ENCODE peak calls at places on chromosomes 7 and 10, in ten cellular contexts. C is cardiac muscle cell; P is EL; R is GM23338; K is putamen; W is right atrium auricular region; Q is SK-MEL-5; Y is posterior cingulate gyrus; N is IMR-90; T is activated naive CD4-positive, alpha-beta T cell. Z is an unnamed sample.
A peak's percentile ranks its signal among the peaks of the same experiment; 100 is the strongest.

GRCh38 chr7:31122649-31123058 is 70.5 kb downstream of the ADCYAP1R1 start:
- DNase-seq in N (peak; percentile 90), C (peak; percentile 95), Y (peak; percentile 54), W (peak; percentile 77), Q (peak; percentile 87), K (peak; percentile 58), R (peak; percentile 90), T (no peak), P (peak; percentile 80), Z (peak; percentile 90)

GRCh38 chr10:88386204-88386877 is 196.8 kb downstream of the RNLS start:
- DNase-seq in P (peak; percentile 48), C (peak; percentile 54), W (no peak), T (no peak), N (no peak), Y (no peak), R (no peak), K (no peak), Q (no peak), Z (peak; percentile 43)

GRCh38 chr7:139771001-139771956 is 6.5 kb downstream of the HIPK2 start:
- DNase-seq in R (no peak), P (peak; percentile 95), C (peak; percentile 84), N (peak; percentile 94), Y (no peak), K (no peak), W (no peak), Q (peak; percentile 58), T (no peak), Z (no peak)

GRCh38 chr10:359093-359492 is 223.8 kb downstream of the ZMYND11 start:
- DNase-seq in Q (no peak), T (no peak), N (no peak), K (no peak), W (no peak), R (no peak), Y (no peak), C (no peak), P (no peak), Z (no peak)

GRCh38 chr10:94320285-94320914 is 42.3 kb downstream of the NOC3L start:
- DNase-seq in Y (peak; percentile 71), P (peak; percentile 66), C (peak; percentile 70), Q (peak; percentile 72), K (peak; percentile 35), R (peak; percentile 87), T (peak; percentile 27), N (peak; percentile 52), W (peak; percentile 74), Z (peak; percentile 81)

GRCh38 chr10:94065344-94065743 is 71.6 kb downstream of the PLCE1 start:
- DNase-seq in Y (no peak), C (peak; percentile 56), T (no peak), W (no peak), P (peak; percentile 21), N (peak; percentile 9), K (no peak), Q (no peak), R (no peak), Z (no peak)

GRCh38 chr10:19819419-19820033 is 3.3 kb downstream of the PLXDC2 start:
- DNase-seq in N (peak; percentile 43), R (peak; percentile 56), P (peak; percentile 23), Y (no peak), W (no peak), Q (peak; percentile 62), T (no peak), K (peak; percentile 80), C (peak; percentile 72), Z (peak; percentile 44)

GRCh38 chr10:48514916-48515315 is 90.0 kb downstream of the ARHGAP22 start:
- DNase-seq in R (no peak), Q (no peak), Y (no peak), C (no peak), W (no peak), P (no peak), K (no peak), N (no peak), T (no peak), Z (no peak)

Z was measured in NCI-H82.